ENCODE peak calls at places on chromosomes 13 and 19, in nine cellular contexts. F is PC-3; B is lung; L is fibroblast of lung; U is IMR-90; V is CD4-positive, CD25-positive, alpha-beta regulatory T cell; X is mammary epithelial cell; P is tibial artery; S is uterus. T is an unnamed sample.

GRCh38 chr19:10288662-10289166 is 1.0 kb upstream of the ICAM5 start:
- DNase-seq in F (peak), B (peak), L (peak), U (peak), V (no peak), X (no peak), P (no peak), S (no peak), T (no peak)

GRCh38 chr13:75299206-75299605 is 182.8 kb downstream of the TBC1D4 start:
- DNase-seq in F (no peak), B (no peak), L (no peak), U (no peak), V (no peak), X (no peak), P (no peak), S (no peak), T (no peak)

GRCh38 chr19:53308339-53308811 is 25.2 kb upstream of the ZNF845 start:
- DNase-seq in F (no peak), B (no peak), L (no peak), U (no peak), V (no peak), X (no peak), P (no peak), S (no peak), T (no peak)

GRCh38 chr13:41122838-41123237 is 9.8 kb downstream of the KBTBD6 start:
- DNase-seq in F (no peak), B (no peak), L (no peak), U (no peak), V (no peak), X (peak), P (no peak), S (no peak), T (no peak)

GRCh38 chr13:43698743-43699142 is 88.0 kb downstream of the ENOX1 start:
- DNase-seq in F (no peak), B (no peak), L (peak), U (peak), V (no peak), X (no peak), P (no peak), S (no peak), T (no peak)

GRCh38 chr19:32195706-32196610 is 149.5 kb upstream of the ZNF507 start:
- DNase-seq in F (no peak), B (no peak), L (no peak), U (no peak), V (no peak), X (no peak), P (peak), S (no peak), T (no peak)

GRCh38 chr19:49513746-49514118 is 1.3 kb downstream of the FCGRT start:
- DNase-seq in F (no peak), B (no peak), L (no peak), U (no peak), V (no peak), X (no peak), P (no peak), S (no peak), T (no peak)

GRCh38 chr13:32164622-32165268 is 133.2 kb downstream of the FRY start:
- DNase-seq in F (peak), B (peak), L (peak), U (peak), V (no peak), X (no peak), P (no peak), S (no peak), T (no peak)

GRCh38 chr19:42655748-42656147 is 61.0 kb upstream of the CEACAM8 start:
- DNase-seq in F (no peak), B (no peak), L (no peak), U (no peak), V (no peak), X (no peak), P (no peak), S (no peak), T (no peak)

GRCh38 chr13:79393564-79394249 is 12.3 kb downstream of the RBM26 start:
- DNase-seq in F (peak), B (no peak), L (no peak), U (no peak), V (no peak), X (no peak), P (no peak), S (no peak), T (peak)

GRCh38 chr19:28334419-28334818 is 878.5 kb downstream of the UQCRFS1 start:
- DNase-seq in F (no peak), B (no peak), L (no peak), U (no peak), V (no peak), X (peak), P (no peak), S (no peak), T (no peak)

GRCh38 chr13:33940898-33941297 is 122.9 kb downstream of the RFC3 start:
- DNase-seq in F (no peak), B (no peak), L (no peak), U (peak), V (no peak), X (peak), P (no peak), S (no peak), T (no peak)

GRCh38 chr19:4594199-4594598 is 34.7 kb upstream of the SEMA6B start:
- DNase-seq in F (no peak), B (no peak), L (no peak), U (peak), V (no peak), X (no peak), P (no peak), S (no peak), T (no peak)

GRCh38 chr19:42985588-42985987 is 40.7 kb downstream of the PSG11 start:
- DNase-seq in F (no peak), B (no peak), L (no peak), U (peak), V (no peak), X (no peak), P (no peak), S (no peak), T (no peak)

GRCh38 chr13:96816874-96817273 is 177.4 kb downstream of the OXGR1 start:
- DNase-seq in F (no peak), B (no peak), L (no peak), U (no peak), V (no peak), X (no peak), P (no peak), S (no peak), T (no peak)

GRCh38 chr19:11291991-11292390 is 4.0 kb upstream of the TSPAN16 start:
- DNase-seq in F (no peak), B (no peak), L (no peak), U (no peak), V (no peak), X (no peak), P (no peak), S (no peak), T (no peak)

GRCh38 chr19:21463449-21464105 is 41.8 kb upstream of the ZNF429 start:
- DNase-seq in F (peak), B (peak), L (peak), U (no peak), V (no peak), X (peak), P (no peak), S (no peak), T (peak)

GRCh38 chr19:41870401-41870873 is 6.6 kb upstream of the CD79A start:
- DNase-seq in F (peak), B (peak), L (peak), U (peak), V (no peak), X (no peak), P (no peak), S (no peak), T (no peak)

GRCh38 chr13:44688652-44689051 is 112.5 kb upstream of the TSC22D1 start:
- DNase-seq in F (no peak), B (no peak), L (no peak), U (no peak), V (no peak), X (no peak), P (no peak), S (no peak), T (no peak)

GRCh38 chr13:30266751-30267150 is 40.6 kb downstream of the KATNAL1 start:
- DNase-seq in F (no peak), B (no peak), L (peak), U (no peak), V (no peak), X (no peak), P (no peak), S (no peak), T (no peak)

GRCh38 chr19:43797556-43797955 is 4.7 kb downstream of the LYPD5 start:
- DNase-seq in F (no peak), B (no peak), L (no peak), U (no peak), V (no peak), X (no peak), P (peak), S (no peak), T (no peak)

GRCh38 chr13:67769987-67770341 is 539.8 kb upstream of the PCDH9 start:
- DNase-seq in F (no peak), B (no peak), L (no peak), U (no peak), V (no peak), X (no peak), P (no peak), S (no peak), T (no peak)

GRCh38 chr13:32381539-32381938 is 46.4 kb downstream of the N4BP2L1 start:
- DNase-seq in F (peak), B (no peak), L (peak), U (peak), V (no peak), X (peak), P (no peak), S (no peak), T (peak)

GRCh38 chr19:2342656-2343288 is 14.3 kb downstream of the SPPL2B start:
- DNase-seq in F (no peak), B (no peak), L (no peak), U (no peak), V (no peak), X (no peak), P (no peak), S (no peak), T (no peak)

GRCh38 chr13:34107814-34108213 is 289.9 kb downstream of the RFC3 start:
- DNase-seq in F (no peak), B (no peak), L (peak), U (no peak), V (no peak), X (no peak), P (no peak), S (no peak), T (no peak)

GRCh38 chr13:75666646-75667351 is 30.7 kb downstream of the LMO7 start:
- DNase-seq in F (no peak), B (no peak), L (peak), U (peak), V (no peak), X (peak), P (no peak), S (no peak), T (no peak)

GRCh38 chr13:100537951-100538462 is 50.6 kb downstream of the GGACT start:
- DNase-seq in F (no peak), B (no peak), L (no peak), U (no peak), V (no peak), X (no peak), P (peak), S (no peak), T (peak)

GRCh38 chr19:21256722-21257121 is 72.5 kb downstream of the ZNF708 start:
- DNase-seq in F (no peak), B (no peak), L (peak), U (peak), V (no peak), X (peak), P (no peak), S (no peak), T (no peak)

GRCh38 chr19:1449467-1450442 is at the start of gene APC2:
- DNase-seq in F (no peak), B (no peak), L (no peak), U (peak), V (no peak), X (no peak), P (no peak), S (no peak), T (no peak)

GRCh38 chr13:45048890-45049407 is 59.6 kb downstream of the GPALPP1 start:
- DNase-seq in F (peak), B (no peak), L (no peak), U (no peak), V (no peak), X (no peak), P (no peak), S (no peak), T (no peak)

GRCh38 chr13:73244486-73244885 is 185.7 kb downstream of the KLF5 start:
- DNase-seq in F (peak), B (no peak), L (no peak), U (no peak), V (no peak), X (no peak), P (no peak), S (no peak), T (no peak)

GRCh38 chr19:53328967-53329366 is 4.6 kb upstream of the ZNF845 start:
- DNase-seq in F (no peak), B (peak), L (no peak), U (peak), V (no peak), X (no peak), P (peak), S (peak), T (no peak)

GRCh38 chr19:30791116-30791515 is 418.9 kb downstream of the ZNF536 start:
- DNase-seq in F (no peak), B (peak), L (no peak), U (no peak), V (no peak), X (no peak), P (no peak), S (peak), T (no peak)

DNA sequence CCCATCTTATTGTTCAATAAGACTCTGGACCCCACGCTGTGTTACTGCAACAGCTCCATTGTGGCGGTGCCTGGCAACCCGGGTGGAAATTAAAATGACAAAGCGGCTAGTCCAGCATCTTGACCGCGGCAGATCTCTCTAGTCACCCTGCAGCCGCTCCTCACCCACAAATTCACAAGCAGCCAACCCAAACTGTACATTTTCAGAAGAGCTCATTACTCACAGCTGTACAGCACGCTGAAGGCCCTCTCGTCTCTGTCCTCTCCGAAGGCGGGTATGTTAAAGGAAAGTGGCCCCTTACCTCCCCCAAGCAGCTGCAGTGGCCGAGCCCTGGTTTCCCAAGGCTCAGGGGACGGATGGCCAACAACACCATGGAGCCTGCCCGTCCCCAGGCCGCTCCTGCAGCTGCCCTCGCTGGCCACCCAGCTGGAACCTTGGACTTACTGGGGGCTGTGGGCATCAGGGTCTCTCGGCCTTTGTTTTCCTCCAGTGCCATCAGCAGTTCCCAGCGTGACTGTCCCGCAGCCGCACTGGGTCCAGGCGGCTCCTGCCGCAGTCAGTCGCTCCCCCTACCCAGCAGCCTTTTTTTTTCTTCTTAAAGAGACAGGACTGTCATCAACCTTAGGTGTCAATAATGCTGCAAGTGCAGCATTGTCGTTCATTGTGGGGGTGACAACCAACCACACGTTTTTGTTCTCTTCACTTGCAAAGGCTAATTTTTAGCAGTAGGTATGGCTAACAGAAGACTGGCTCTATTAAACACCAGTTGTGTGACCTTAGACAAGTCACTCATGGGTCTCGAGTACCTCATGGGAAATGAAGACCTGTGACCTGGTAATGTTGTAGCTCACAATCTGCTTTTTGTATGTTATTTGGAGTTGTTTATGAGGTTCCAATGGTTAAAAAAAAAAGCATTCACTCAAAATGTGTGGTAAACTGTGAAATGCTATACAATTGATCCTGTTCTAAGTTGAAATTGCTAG is at the start of gene SACS:
- DNase-seq in F (peak), B (no peak), L (peak), U (peak), V (no peak), X (peak), P (no peak), S (no peak), T (no peak)
- H3K4me3 ChIP-seq in F (peak), B (no peak), L (peak), U (peak), V (no peak), X (peak), P (peak), S (peak), T (no peak)

GRCh38 chr19:38267780-38268430 is 3.5 kb downstream of the SPINT2 start:
- DNase-seq in F (peak), B (peak), L (no peak), U (no peak), V (no peak), X (peak), P (no peak), S (no peak), T (no peak)
- H3K4me3 ChIP-seq in F (peak), B (no peak), L (no peak), U (no peak), V (no peak), X (peak), P (no peak), S (no peak), T (no peak)

DNA sequence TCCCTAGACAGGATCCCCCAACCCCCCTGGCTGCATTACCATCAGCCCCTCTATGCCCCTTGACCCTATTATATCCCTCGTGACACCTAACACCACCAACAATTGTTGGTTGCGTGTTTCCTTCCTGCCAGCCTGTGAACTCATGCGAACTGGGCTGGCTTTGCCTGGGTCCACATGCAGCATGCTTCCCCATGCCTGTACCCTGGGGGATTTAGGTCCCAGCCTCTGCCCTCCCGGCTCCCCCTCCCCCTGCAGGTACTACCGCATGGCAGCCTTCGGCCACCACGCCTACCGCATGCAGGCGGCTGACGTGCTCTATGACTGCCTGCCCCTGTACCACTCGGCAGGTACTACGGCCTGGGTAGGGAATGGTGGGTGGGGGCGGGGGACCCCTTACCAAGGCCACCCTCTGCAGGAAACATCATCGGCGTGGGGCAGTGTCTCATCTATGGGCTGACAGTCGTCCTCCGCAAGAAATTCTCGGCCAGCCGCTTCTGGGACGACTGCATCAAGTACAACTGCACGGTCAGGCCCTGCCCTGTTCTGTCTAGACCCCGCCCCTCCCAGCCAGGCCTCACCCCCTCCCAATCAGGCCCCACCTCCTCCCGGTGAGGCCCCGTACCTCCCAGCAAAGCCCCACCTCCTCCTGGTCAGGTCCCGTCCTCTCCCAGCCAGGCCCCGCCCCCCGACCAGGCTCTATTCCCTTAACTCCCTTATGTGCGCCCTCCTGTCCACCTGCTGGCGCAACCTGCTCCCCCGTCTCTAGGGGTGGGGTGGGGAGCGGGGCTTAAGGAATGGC is 18.5 kb downstream of the SLC27A1 start:
- DNase-seq in F (peak), B (peak), L (no peak), U (no peak), V (peak), X (peak), P (peak), S (peak), T (peak)
- H3K4me3 ChIP-seq in F (peak), B (peak), L (no peak), U (no peak), V (no peak), X (no peak), P (no peak), S (no peak), T (peak)

GRCh38 chr19:47012620-47013019 is 7.0 kb upstream of the NPAS1 start:
- DNase-seq in F (no peak), B (no peak), L (no peak), U (no peak), V (no peak), X (no peak), P (no peak), S (no peak), T (no peak)

GRCh38 chr19:47018923-47019322 is 714 bp upstream of the NPAS1 start:
- DNase-seq in F (no peak), B (no peak), L (no peak), U (no peak), V (no peak), X (no peak), P (no peak), S (no peak), T (no peak)

DNA sequence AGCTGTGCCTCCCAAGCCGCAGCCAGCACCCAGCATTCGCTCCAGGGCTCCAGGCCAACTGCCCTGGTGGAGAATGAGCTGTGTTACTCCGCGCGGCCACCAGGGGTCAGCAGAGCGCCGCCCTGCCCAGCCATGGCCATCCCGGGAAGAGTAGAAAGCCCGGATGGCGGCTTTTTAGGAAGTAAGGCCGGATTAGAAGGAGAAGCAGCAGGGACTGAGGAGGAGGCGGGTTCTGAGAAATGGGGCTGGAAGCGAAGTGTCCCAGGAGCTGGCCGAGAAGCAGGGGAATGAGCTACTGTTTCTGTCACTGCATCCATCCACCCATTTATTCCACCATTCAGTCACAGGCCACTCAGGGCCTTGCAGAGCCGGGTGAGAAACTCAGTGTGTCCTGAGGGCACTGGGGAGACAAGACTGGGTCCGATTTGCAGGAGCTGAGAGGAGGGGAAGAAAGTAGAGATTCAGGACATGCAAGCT is 6.6 kb upstream of the NPAS1 start:
- DNase-seq in F (peak), B (peak), L (peak), U (peak), V (peak), X (peak), P (peak), S (peak), T (peak)
- H3K4me3 ChIP-seq in F (peak), B (no peak), L (no peak), U (no peak), V (no peak), X (no peak), P (no peak), S (no peak), T (no peak)

DNA sequence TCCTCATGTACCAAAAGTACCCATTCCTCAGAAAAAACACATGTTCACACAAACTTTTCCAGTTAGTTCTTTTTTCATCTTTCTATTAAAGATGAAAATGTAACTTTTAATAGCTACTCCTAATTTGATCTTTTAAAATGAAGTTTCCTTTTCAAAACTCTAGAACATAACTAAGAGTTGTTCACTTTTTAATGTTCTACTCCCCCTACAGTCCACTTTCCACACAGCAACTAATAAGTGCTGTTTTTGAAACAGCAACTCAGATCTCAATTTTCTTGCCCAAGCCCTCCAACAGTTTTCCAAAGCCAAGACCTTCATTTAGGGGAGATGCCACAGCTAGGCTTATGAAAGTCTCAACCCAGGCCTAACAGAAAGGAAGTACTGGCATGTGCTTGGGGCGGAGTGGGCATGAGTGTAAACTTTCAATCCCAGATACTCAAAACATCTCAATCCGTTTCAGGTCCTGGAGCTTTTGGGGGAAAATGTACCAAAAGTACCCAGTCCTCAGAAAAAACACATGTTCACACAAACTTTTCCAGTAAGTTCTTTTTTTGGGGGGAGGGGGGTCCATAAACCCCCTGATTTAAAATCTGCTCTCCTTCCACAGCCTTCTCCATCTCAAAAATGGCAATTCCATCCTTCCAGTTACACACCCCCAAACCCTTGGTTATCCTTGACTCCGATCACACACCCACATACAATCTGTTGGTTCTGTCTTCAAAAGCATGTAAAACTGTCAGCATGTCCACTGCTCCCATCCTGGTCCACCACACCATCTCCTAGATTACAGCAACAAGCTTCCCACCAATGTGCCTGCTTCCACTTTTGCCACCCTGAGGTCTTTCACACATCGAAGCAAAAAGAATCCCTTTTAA is 2.0 kb downstream of the FBL start:
- DNase-seq in F (peak), B (no peak), L (peak), U (peak), V (no peak), X (peak), P (no peak), S (no peak), T (no peak)
- H3K4me3 ChIP-seq in F (peak), B (no peak), L (no peak), U (no peak), V (peak), X (peak), P (no peak), S (no peak), T (no peak)

T was measured in CD8-positive, alpha-beta T cell.